ENCODE peak calls at places on chromosomes 6 and 20, in six cellular contexts. U, P, H, E, T and J are unnamed samples.

GRCh38 chr6:5665173-5665572 is 341.6 kb downstream of the NRN1 start:
- DNase-seq in T (no peak), P (no peak), H (peak), E (no peak), U (no peak), J (peak)

GRCh38 chr20:51410586-51411325 is 131.8 kb downstream of the NFATC2 start:
- DNase-seq in T (no peak), P (no peak), E (no peak), U (no peak), H (no peak), J (no peak)

GRCh38 chr6:155190667-155191066 is 73.1 kb upstream of the CLDN20 start:
- DNase-seq in T (no peak), E (no peak), H (no peak), P (no peak), U (no peak), J (no peak)

GRCh38 chr20:53581444-53582311 is 12.0 kb downstream of the ZNF217 start:
- DNase-seq in U (no peak), H (peak), P (no peak), E (no peak), T (no peak), J (peak)

GRCh38 chr6:6694825-6695710 is 106.5 kb downstream of the LY86 start:
- DNase-seq in H (no peak), T (peak), U (no peak), E (no peak), P (no peak), J (no peak)

GRCh38 chr6:44002591-44003344 is 124.5 kb downstream of the MRPL14 start:
- DNase-seq in T (no peak), H (peak), E (no peak), P (no peak), U (peak), J (peak)

GRCh38 chr6:158536891-158537798 is 22.7 kb upstream of the TMEM181 start:
- DNase-seq in U (peak), T (no peak), P (no peak), H (peak), E (no peak), J (no peak)

GRCh38 chr6:6843057-6843627 is 254.6 kb downstream of the LY86 start:
- DNase-seq in H (no peak), E (no peak), U (no peak), T (no peak), P (peak), J (no peak)

GRCh38 chr6:32700391-32701040 is 34.1 kb upstream of the HLA-DQB1 start:
- DNase-seq in T (no peak), H (peak), U (no peak), E (peak), P (peak), J (peak)

GRCh38 chr20:32945710-32946221 is 58.5 kb downstream of the SUN5 start:
- DNase-seq in H (peak), E (no peak), U (no peak), P (peak), T (no peak), J (no peak)

GRCh38 chr20:20184149-20184548 is 131.8 kb downstream of the CFAP61 start:
- DNase-seq in U (no peak), P (no peak), E (no peak), H (peak), T (no peak), J (no peak)

GRCh38 chr6:108764580-108764950 is 83.7 kb upstream of the ARMC2 start:
- DNase-seq in P (no peak), E (no peak), H (no peak), T (no peak), U (no peak), J (no peak)

GRCh38 chr20:22836877-22837276 is 198.2 kb upstream of the SSTR4 start:
- DNase-seq in U (no peak), P (no peak), H (no peak), E (peak), T (no peak), J (no peak)

GRCh38 chr20:45041464-45042337 is 59.2 kb downstream of the KCNS1 start:
- DNase-seq in H (no peak), E (no peak), T (no peak), U (no peak), P (peak), J (no peak)

GRCh38 chr20:58760881-58761280 is 68.3 kb downstream of the NPEPL1 start:
- DNase-seq in H (no peak), T (no peak), E (no peak), P (no peak), U (no peak), J (no peak)

GRCh38 chr6:141484726-141485125 is 648.0 kb upstream of the GJE1 start:
- DNase-seq in U (no peak), E (peak), P (peak), T (no peak), H (peak), J (no peak)

GRCh38 chr20:47705497-47705856 is 79.8 kb downstream of the SULF2 start:
- DNase-seq in T (no peak), H (no peak), U (no peak), E (no peak), P (no peak), J (no peak)

GRCh38 chr6:122701666-122702065 is 77.8 kb upstream of the FABP7 start:
- DNase-seq in U (no peak), P (no peak), H (no peak), E (no peak), T (no peak), J (no peak)

GRCh38 chr6:30766461-30767157 is 22.3 kb upstream of the IER3 start:
- DNase-seq in H (no peak), E (no peak), P (no peak), T (no peak), U (no peak), J (no peak)

GRCh38 chr6:26613717-26614683 is 17.2 kb downstream of the ABT1 start:
- DNase-seq in U (no peak), P (no peak), H (peak), E (no peak), T (no peak), J (peak)

GRCh38 chr6:26594730-26595632 is 1.8 kb upstream of the ABT1 start:
- DNase-seq in H (peak), P (peak), E (no peak), T (peak), U (no peak), J (no peak)

GRCh38 chr6:148405893-148406292 is 63.3 kb downstream of the SASH1 start:
- DNase-seq in H (no peak), T (no peak), E (no peak), P (no peak), U (no peak), J (no peak)

GRCh38 chr6:12012231-12012565 is at the start of gene HIVEP1:
- DNase-seq in E (no peak), H (no peak), U (no peak), P (peak), T (no peak), J (no peak)

GRCh38 chr6:1316482-1317220 is 4.8 kb downstream of the FOXQ1 start:
- DNase-seq in P (no peak), H (no peak), U (no peak), E (no peak), T (no peak), J (no peak)

GRCh38 chr6:47264775-47265184 is 44.9 kb downstream of the TNFRSF21 start:
- DNase-seq in H (no peak), T (no peak), U (no peak), E (no peak), P (no peak), J (no peak)

GRCh38 chr6:47134476-47135189 is 92.5 kb upstream of the ADGRF1 start:
- DNase-seq in E (no peak), T (peak), P (peak), U (no peak), H (no peak), J (no peak)

GRCh38 chr6:30862156-30862875 is 22.0 kb upstream of the DDR1 start:
- DNase-seq in H (no peak), P (no peak), T (no peak), E (no peak), U (no peak), J (no peak)

GRCh38 chr20:4728121-4728520 is 6.4 kb downstream of the PRND start:
- DNase-seq in U (no peak), H (no peak), T (no peak), E (no peak), P (peak), J (no peak)

GRCh38 chr6:122568350-122568749 is 41.9 kb upstream of the PKIB start:
- DNase-seq in P (no peak), U (no peak), T (no peak), H (no peak), E (no peak), J (no peak)

GRCh38 chr6:31834704-31835375 is 7.3 kb downstream of the HSPA1B start:
- DNase-seq in T (no peak), U (peak), H (peak), E (peak), P (peak), J (peak)

GRCh38 chr20:48325656-48326433 is 502.0 kb downstream of the PREX1 start:
- DNase-seq in E (no peak), H (no peak), P (no peak), T (no peak), U (no peak), J (no peak)

GRCh38 chr6:36610041-36610440 is 15.9 kb downstream of the SRSF3 start:
- DNase-seq in U (no peak), H (no peak), E (no peak), T (no peak), P (no peak), J (no peak)

GRCh38 chr6:37459981-37460800 is 27.2 kb downstream of the CMTR1 start:
- DNase-seq in E (no peak), P (no peak), T (peak), U (no peak), H (no peak), J (no peak)

GRCh38 chr20:4171538-4172116 is 156.3 kb upstream of the RNF24 start:
- DNase-seq in U (no peak), P (no peak), H (no peak), T (no peak), E (no peak), J (no peak)

GRCh38 chr6:163408352-163408991 is 6.0 kb upstream of the QKI start:
- DNase-seq in P (no peak), T (no peak), U (no peak), H (no peak), E (no peak), J (no peak)

GRCh38 chr6:7042654-7043545 is 64.9 kb upstream of the RREB1 start:
- DNase-seq in T (peak), P (no peak), E (no peak), H (no peak), U (no peak), J (no peak)

GRCh38 chr6:52399511-52400315 is 20.4 kb upstream of the EFHC1 start:
- DNase-seq in P (peak), H (peak), T (peak), E (peak), U (no peak), J (peak)